ENCODE peak calls at places on chromosomes 2 and 18, in eight cellular contexts. One of them, this sample, is unnamed.

GRCh38 chr2:20050712-20051517 is 513 bp downstream of the LAPTM4A start:
- DNase-seq in T1000: no peak
- DNase-seq in AG04450: no peak
- DNase-seq in upper lobe of right lung: no peak
- DNase-seq in vagina: no peak
- DNase-seq in NCI-H345: peak; percentile 66
- DNase-seq in GM13977: peak; percentile 41
- DNase-seq in H54: peak; percentile 14
- DNase-seq in this sample: no peak

GRCh38 chr18:5894613-5895299 is 566 bp downstream of the TMEM200C start:
- DNase-seq in H54: no peak
- DNase-seq in T1000: no peak
- DNase-seq in GM13977: peak; percentile 61
- DNase-seq in AG04450: no peak
- DNase-seq in vagina: no peak
- DNase-seq in NCI-H345: peak; percentile 62
- DNase-seq in upper lobe of right lung: peak; percentile 63
- DNase-seq in this sample: no peak

GRCh38 chr2:226790006-226790405 is 9.6 kb downstream of the IRS1 start:
- DNase-seq in upper lobe of right lung: no peak
- DNase-seq in AG04450: no peak
- DNase-seq in GM13977: no peak
- DNase-seq in T1000: no peak
- DNase-seq in H54: no peak
- DNase-seq in vagina: no peak
- DNase-seq in NCI-H345: no peak
- DNase-seq in this sample: no peak

GRCh38 chr2:38409136-38409903 is 32.2 kb upstream of the ATL2 start:
- DNase-seq in AG04450: no peak
- DNase-seq in GM13977: peak; percentile 48
- DNase-seq in H54: no peak
- DNase-seq in NCI-H345: no peak
- DNase-seq in vagina: no peak
- DNase-seq in upper lobe of right lung: peak; percentile 69
- DNase-seq in T1000: no peak
- DNase-seq in this sample: no peak

GRCh38 chr18:56199580-56200320 is 438.6 kb downstream of the TXNL1 start:
- DNase-seq in NCI-H345: no peak
- DNase-seq in upper lobe of right lung: no peak
- DNase-seq in T1000: no peak
- DNase-seq in H54: no peak
- DNase-seq in GM13977: no peak
- DNase-seq in AG04450: no peak
- DNase-seq in vagina: no peak
- DNase-seq in this sample: no peak

GRCh38 chr2:224982226-224982625 is 60.0 kb downstream of the DOCK10 start:
- DNase-seq in H54: no peak
- DNase-seq in AG04450: no peak
- DNase-seq in T1000: no peak
- DNase-seq in GM13977: no peak
- DNase-seq in upper lobe of right lung: no peak
- DNase-seq in NCI-H345: no peak
- DNase-seq in vagina: no peak
- DNase-seq in this sample: no peak

GRCh38 chr18:13067966-13068365 is 76.8 kb downstream of the CEP192 start:
- DNase-seq in NCI-H345: no peak
- DNase-seq in vagina: no peak
- DNase-seq in T1000: no peak
- DNase-seq in AG04450: no peak
- DNase-seq in GM13977: no peak
- DNase-seq in upper lobe of right lung: no peak
- DNase-seq in H54: no peak
- DNase-seq in this sample: no peak

GRCh38 chr18:1018211-1018651 is 113.6 kb downstream of the ADCYAP1 start:
- DNase-seq in upper lobe of right lung: no peak
- DNase-seq in GM13977: no peak
- DNase-seq in vagina: no peak
- DNase-seq in AG04450: no peak
- DNase-seq in H54: no peak
- DNase-seq in T1000: no peak
- DNase-seq in NCI-H345: no peak
- DNase-seq in this sample: no peak

GRCh38 chr2:85468704-85469349 is 50.3 kb downstream of the SH2D6 start:
- DNase-seq in upper lobe of right lung: peak; percentile 39
- DNase-seq in T1000: no peak
- DNase-seq in AG04450: no peak
- DNase-seq in NCI-H345: no peak
- DNase-seq in GM13977: no peak
- DNase-seq in vagina: no peak
- DNase-seq in H54: peak; percentile 52
- DNase-seq in this sample: no peak

GRCh38 chr18:62979172-62979571 is 263.8 kb downstream of the PHLPP1 start:
- DNase-seq in vagina: no peak
- DNase-seq in AG04450: peak; percentile 92
- DNase-seq in GM13977: no peak
- DNase-seq in H54: no peak
- DNase-seq in NCI-H345: peak; percentile 62
- DNase-seq in upper lobe of right lung: peak; percentile 76
- DNase-seq in T1000: peak; percentile 43
- DNase-seq in this sample: no peak

GRCh38 chr2:212892193-212892592 is 259.2 kb downstream of the IKZF2 start:
- DNase-seq in NCI-H345: peak; percentile 10
- DNase-seq in H54: no peak
- DNase-seq in T1000: no peak
- DNase-seq in vagina: no peak
- DNase-seq in AG04450: peak; percentile 16
- DNase-seq in upper lobe of right lung: no peak
- DNase-seq in GM13977: no peak
- DNase-seq in this sample: no peak

GRCh38 chr2:69830045-69830905 is 815 bp downstream of the GMCL1 start:
- DNase-seq in upper lobe of right lung: peak; percentile 77
- DNase-seq in NCI-H345: no peak
- DNase-seq in AG04450: no peak
- DNase-seq in vagina: no peak
- DNase-seq in GM13977: peak; percentile 31
- DNase-seq in H54: peak; percentile 23
- DNase-seq in T1000: no peak
- DNase-seq in this sample: no peak

GRCh38 chr2:70340921-70341765 is 39.3 kb upstream of the FAM136A start:
- DNase-seq in H54: peak; percentile 56
- DNase-seq in T1000: no peak
- DNase-seq in vagina: no peak
- DNase-seq in NCI-H345: peak; percentile 66
- DNase-seq in upper lobe of right lung: no peak
- DNase-seq in AG04450: no peak
- DNase-seq in GM13977: peak; percentile 64
- DNase-seq in this sample: no peak

GRCh38 chr18:57970356-57971095 is 73.5 kb upstream of the NEDD4L start:
- DNase-seq in GM13977: no peak
- DNase-seq in AG04450: no peak
- DNase-seq in NCI-H345: no peak
- DNase-seq in H54: peak; percentile 6
- DNase-seq in upper lobe of right lung: no peak
- DNase-seq in vagina: no peak
- DNase-seq in T1000: no peak
- DNase-seq in this sample: no peak

GRCh38 chr18:79405019-79405780 is 9.5 kb downstream of the NFATC1 start:
- DNase-seq in H54: no peak
- DNase-seq in upper lobe of right lung: peak; percentile 48
- DNase-seq in GM13977: no peak
- DNase-seq in AG04450: no peak
- DNase-seq in NCI-H345: peak; percentile 24
- DNase-seq in T1000: no peak
- DNase-seq in vagina: no peak
- DNase-seq in this sample: no peak

GRCh38 chr2:140797718-140798117 is 1333.1 kb downstream of the LRP1B start:
- DNase-seq in GM13977: no peak
- DNase-seq in T1000: no peak
- DNase-seq in vagina: no peak
- DNase-seq in H54: no peak
- DNase-seq in upper lobe of right lung: no peak
- DNase-seq in NCI-H345: no peak
- DNase-seq in AG04450: no peak
- DNase-seq in this sample: no peak

GRCh38 chr2:164363646-164364045 is 257.6 kb downstream of the GRB14 start:
- DNase-seq in AG04450: no peak
- DNase-seq in T1000: no peak
- DNase-seq in NCI-H345: no peak
- DNase-seq in vagina: no peak
- DNase-seq in upper lobe of right lung: no peak
- DNase-seq in H54: no peak
- DNase-seq in GM13977: no peak
- DNase-seq in this sample: no peak

This sample was measured in mesenteric fat pad.